ENCODE peak calls at places on chromosomes 1 and 21, in four cellular contexts. R is fibroblast of lung, Y is brain microvascular endothelial cell, D is HCT116. Z is an unnamed sample.

GRCh38 chr1:29372108-29372507 is 135.8 kb downstream of the PTPRU start:
- DNase-seq in D (no peak), Y (no peak), R (no peak), Z (no peak)

GRCh38 chr1:93180723-93181613 is at the start of gene CCDC18:
- DNase-seq in Y (peak), R (peak), D (peak), Z (peak)

GRCh38 chr1:222889445-222889844 is 74.6 kb downstream of the DISP1 start:
- DNase-seq in D (no peak), Y (no peak), R (no peak), Z (no peak)

GRCh38 chr1:59568158-59568935 is 246.4 kb upstream of the HOOK1 start:
- DNase-seq in Y (peak), R (peak), D (no peak), Z (no peak)

GRCh38 chr21:43305336-43305665 is 121.6 kb downstream of the SIK1 start:
- DNase-seq in R (no peak), Y (no peak), D (no peak), Z (no peak)

GRCh38 chr1:12541274-12542137 is 76.5 kb downstream of the DHRS3 start:
- DNase-seq in D (no peak), R (peak), Y (peak), Z (no peak)

GRCh38 chr1:45566722-45567121 is 16.1 kb downstream of the AKR1A1 start:
- DNase-seq in Y (no peak), R (peak), D (no peak), Z (no peak)

GRCh38 chr1:61208172-61208571 is 125.8 kb downstream of the NFIA start:
- DNase-seq in D (no peak), Y (no peak), R (no peak), Z (no peak)

GRCh38 chr1:177301425-177302124 is 130.8 kb downstream of the BRINP2 start:
- DNase-seq in Y (no peak), R (no peak), D (no peak), Z (no peak)

GRCh38 chr1:159421821-159422220 is 10.2 kb upstream of the OR10J4 start:
- DNase-seq in D (no peak), R (no peak), Y (no peak), Z (no peak)

GRCh38 chr1:178849932-178850331 is 20.9 kb downstream of the ANGPTL1 start:
- DNase-seq in R (no peak), D (no peak), Y (no peak), Z (no peak)

GRCh38 chr1:226035915-226036314 is 26.6 kb upstream of the H3-3A start:
- DNase-seq in R (no peak), D (no peak), Y (no peak), Z (no peak)

GRCh38 chr1:225882699-225883615 is 777 bp upstream of the TMEM63A start:
- DNase-seq in D (no peak), Y (no peak), R (peak), Z (no peak)

DNA sequence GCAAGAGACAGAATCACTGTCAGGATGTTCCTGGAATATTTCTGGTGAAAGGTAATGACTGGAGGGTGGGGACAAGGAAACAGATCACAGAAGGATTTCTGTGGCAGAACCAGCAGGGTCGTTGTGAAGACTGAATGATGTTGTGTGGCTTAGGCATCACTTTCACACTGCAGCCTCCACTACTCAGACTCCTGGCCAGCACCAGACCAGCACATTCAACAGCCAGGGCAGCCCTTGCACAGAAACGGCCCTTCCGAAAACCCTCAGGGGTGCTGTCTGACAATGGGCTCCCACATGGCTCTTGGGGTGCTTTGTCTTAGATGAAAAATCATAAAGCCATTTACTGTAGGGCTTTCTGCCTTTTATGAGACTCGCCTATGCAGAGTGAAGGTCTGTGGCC is 3.8 kb upstream of the RAB7B start:
- DNase-seq in Y (no peak), D (no peak), R (no peak), Z (no peak)
- TF ChIP-seq CTCF in Y (no peak), D (no peak), R (no peak), Z (no peak)

GRCh38 chr1:156502396-156502748 is 1.8 kb upstream of the MEF2D start:
- DNase-seq in D (no peak), R (no peak), Y (no peak), Z (no peak)

GRCh38 chr1:156504062-156504813 is 3.7 kb upstream of the MEF2D start:
- DNase-seq in D (no peak), R (no peak), Y (no peak), Z (no peak)

GRCh38 chr1:156504821-156505678 is 4.5 kb upstream of the MEF2D start:
- DNase-seq in R (peak), Y (peak), D (peak), Z (peak)

GRCh38 chr1:156502749-156503671 is 2.4 kb upstream of the MEF2D start:
- DNase-seq in D (peak), R (peak), Y (peak), Z (peak)

GRCh38 chr1:156503672-156504055 is 3.1 kb upstream of the MEF2D start:
- DNase-seq in D (no peak), R (no peak), Y (no peak), Z (no peak)
- TF ChIP-seq CTCF in D (no peak), R (no peak), Y (no peak), Z (no peak)

DNA sequence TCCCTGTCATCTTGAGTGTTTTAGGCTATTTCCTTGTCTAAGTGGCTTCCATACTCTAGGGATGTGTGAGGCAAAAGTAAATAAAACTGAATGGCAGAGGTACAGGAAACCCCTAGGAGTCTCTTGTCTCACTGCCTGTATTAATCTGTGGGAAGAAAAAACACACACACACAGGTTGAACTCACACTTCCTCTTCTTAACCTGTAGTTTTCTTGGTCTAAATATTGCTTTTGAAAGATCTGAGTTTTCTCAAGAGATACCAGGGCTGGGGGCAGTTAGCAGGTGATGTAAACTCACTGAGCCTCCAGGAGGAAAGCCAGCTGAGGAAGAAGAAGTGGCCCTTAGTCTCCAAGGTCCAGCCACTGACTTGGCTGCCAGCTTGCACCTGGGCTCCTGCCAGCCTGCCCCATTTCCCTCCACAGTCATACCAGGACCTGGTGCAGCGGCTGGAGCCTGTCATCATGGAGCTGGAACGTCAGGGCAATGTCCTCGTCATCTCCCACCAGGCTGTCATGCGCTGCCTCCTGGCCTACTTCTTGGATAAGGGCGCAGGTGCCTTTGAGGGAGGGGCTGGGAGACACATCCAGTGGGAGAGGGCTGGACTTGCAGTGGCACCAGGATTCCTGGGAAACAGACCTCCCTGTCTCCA is 16.9 kb downstream of the PFKFB2 start:
- DNase-seq in Y (no peak), D (no peak), R (no peak), Z (no peak)
- TF ChIP-seq CTCF in Y (no peak), D (no peak), R (no peak), Z (no peak)

GRCh38 chr1:115134850-115135484 is 45.7 kb upstream of the TSPAN2 start:
- DNase-seq in Y (peak), R (peak), D (peak), Z (peak)
- TF ChIP-seq CTCF in Y (peak), R (no peak), D (no peak), Z (peak)

GRCh38 chr1:219927956-219928790 is at the start of gene SLC30A10:
- DNase-seq in R (peak), D (no peak), Y (no peak), Z (no peak)
- TF ChIP-seq CTCF in R (peak), D (no peak), Y (peak), Z (no peak)

DNA sequence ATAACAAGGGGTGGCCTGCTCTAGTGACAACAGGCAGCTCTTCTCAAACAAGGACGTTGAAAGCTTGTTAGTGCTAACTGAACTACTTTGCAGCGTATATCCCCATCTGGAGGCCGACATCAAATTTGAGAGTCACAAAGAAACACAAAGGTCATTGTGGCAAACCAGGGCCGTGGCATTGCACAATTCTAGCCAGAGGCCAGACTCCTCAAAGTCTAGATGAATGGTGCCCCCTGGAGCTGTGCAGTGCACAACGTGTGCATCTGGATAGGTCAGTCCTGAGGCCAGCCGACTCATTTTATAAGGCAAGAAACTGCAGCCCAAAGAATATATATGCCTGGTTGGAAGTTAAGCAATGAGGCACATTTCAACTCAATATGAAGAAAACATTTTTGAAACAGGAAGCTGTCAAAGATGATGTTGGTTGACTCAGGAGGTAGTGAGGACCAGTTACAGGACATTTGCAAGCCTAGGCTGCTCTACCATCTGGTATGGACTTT is 459.3 kb upstream of the RUNX1 start:
- DNase-seq in D (peak), Y (peak), R (peak), Z (peak)
- TF ChIP-seq CTCF in D (peak), Y (peak), R (peak), Z (no peak)